ENCODE peak calls at places on chromosomes 7 and 10, in seven cellular contexts. G is fibroblast of mammary gland, F is Ammon's horn, U is KG1, I is right cardiac atrium, P is astrocyte of the spinal cord, O is HuH-7. W is an unnamed sample.

GRCh38 chr7:151769189-151769821 is 107.6 kb downstream of the PRKAG2 start:
- DNase-seq in F (no peak), I (peak), P (no peak), U (no peak), O (no peak), G (no peak), W (no peak)

GRCh38 chr7:149865437-149865836 is 8.3 kb upstream of the ATP6V0E2 start:
- DNase-seq in I (peak), F (no peak), O (no peak), U (no peak), G (no peak), P (no peak), W (no peak)

GRCh38 chr7:75625868-75626267 is 112.9 kb downstream of the HIP1 start:
- DNase-seq in F (no peak), O (no peak), U (no peak), G (no peak), I (no peak), P (no peak), W (no peak)

GRCh38 chr7:105224884-105225651 is 163.7 kb downstream of the SRPK2 start:
- DNase-seq in F (peak), U (no peak), O (no peak), P (peak), G (peak), I (no peak), W (no peak)

GRCh38 chr10:71835671-71836593 is 15.1 kb downstream of the PSAP start:
- DNase-seq in U (no peak), F (peak), I (peak), O (no peak), P (peak), G (peak), W (no peak)

GRCh38 chr7:49893131-49893530 is 119.7 kb downstream of the VWC2 start:
- DNase-seq in G (no peak), F (no peak), U (no peak), I (no peak), O (no peak), P (no peak), W (no peak)

GRCh38 chr10:76317078-76317477 is 885.7 kb downstream of the LRMDA start:
- DNase-seq in F (no peak), U (no peak), I (no peak), O (no peak), P (no peak), G (no peak), W (no peak)

GRCh38 chr7:104366390-104366789 is 38.0 kb downstream of the LHFPL3 start:
- DNase-seq in U (no peak), G (no peak), O (no peak), P (no peak), I (no peak), F (no peak), W (no peak)

GRCh38 chr7:42511027-42511426 is 274.0 kb upstream of the GLI3 start:
- DNase-seq in I (no peak), G (peak), P (no peak), U (no peak), O (no peak), F (no peak), W (no peak)